ENCODE peak calls at places on chromosomes 7 and 10, in ten cellular contexts. O is neural crest cell; L is GM18507; Y is AG08395; V is stimulated activated CD8-positive, alpha-beta memory T cell treated with anti-CD3 and anti-CD28 coated beads, Interleukin-4, amount 100 ng/mL, for 24 hours; J is RWPE2; S is endodermal cell; R is astrocyte; X is T-helper 2 cell; G is HL-60. N is an unnamed sample.

GRCh38 chr7:105653441-105654005 is 72.2 kb upstream of the EFCAB10 start:
- DNase-seq in O (no peak), L (no peak), Y (no peak), V (no peak), J (no peak), S (no peak), R (no peak), X (no peak), G (no peak), N (no peak)

GRCh38 chr7:157876469-157877285 is 539.9 kb downstream of the DNAJB6 start:
- DNase-seq in O (no peak), L (no peak), Y (no peak), V (no peak), J (peak), S (no peak), R (no peak), X (no peak), G (no peak), N (no peak)

GRCh38 chr7:27198138-27198841 is 1.6 kb downstream of the HOXA13 start:
- DNase-seq in O (no peak), L (no peak), Y (no peak), V (no peak), J (no peak), S (peak), R (no peak), X (no peak), G (no peak), N (no peak)

GRCh38 chr10:73358331-73359279 is at the start of gene CFAP70:
- DNase-seq in O (peak), L (peak), Y (peak), V (peak), J (peak), S (peak), R (peak), X (peak), G (peak), N (peak)

GRCh38 chr7:55342216-55342871 is 22.8 kb upstream of the LANCL2 start:
- DNase-seq in O (no peak), L (no peak), Y (no peak), V (no peak), J (no peak), S (no peak), R (no peak), X (no peak), G (no peak), N (no peak)

GRCh38 chr10:80158126-80158525 is 25.6 kb downstream of the PLAC9 start:
- DNase-seq in O (no peak), L (no peak), Y (no peak), V (no peak), J (no peak), S (no peak), R (no peak), X (no peak), G (no peak), N (no peak)

GRCh38 chr10:124612611-124613498 is 131.3 kb downstream of the FAM53B start:
- DNase-seq in O (no peak), L (no peak), Y (peak), V (no peak), J (no peak), S (peak), R (peak), X (peak), G (peak), N (peak)

GRCh38 chr7:135670179-135670578 is 7.9 kb downstream of the STMP1 start:
- DNase-seq in O (no peak), L (no peak), Y (peak), V (no peak), J (no peak), S (no peak), R (peak), X (no peak), G (no peak), N (no peak)

GRCh38 chr10:86536294-86536861 is 14.8 kb upstream of the WAPL start:
- DNase-seq in O (no peak), L (no peak), Y (no peak), V (peak), J (no peak), S (peak), R (no peak), X (peak), G (no peak), N (no peak)

GRCh38 chr10:83214178-83214577 is 925.1 kb upstream of the GHITM start:
- DNase-seq in O (no peak), L (no peak), Y (no peak), V (no peak), J (no peak), S (no peak), R (peak), X (no peak), G (no peak), N (no peak)

GRCh38 chr10:7085147-7085912 is 325.5 kb downstream of the SFMBT2 start:
- DNase-seq in O (no peak), L (no peak), Y (no peak), V (no peak), J (no peak), S (no peak), R (peak), X (no peak), G (no peak), N (no peak)

GRCh38 chr10:43376046-43376635 is 4.7 kb downstream of the FXYD4 start:
- DNase-seq in O (no peak), L (no peak), Y (no peak), V (no peak), J (no peak), S (no peak), R (no peak), X (no peak), G (no peak), N (no peak)

GRCh38 chr7:134882481-134882880 is 103.0 kb downstream of the CALD1 start:
- DNase-seq in O (no peak), L (no peak), Y (no peak), V (no peak), J (no peak), S (no peak), R (no peak), X (no peak), G (no peak), N (no peak)

GRCh38 chr7:152615052-152615741 is 60.7 kb downstream of the XRCC2 start:
- DNase-seq in O (no peak), L (no peak), Y (peak), V (no peak), J (no peak), S (no peak), R (no peak), X (no peak), G (no peak), N (peak)

GRCh38 chr7:29340691-29341090 is 146.1 kb downstream of the CHN2 start:
- DNase-seq in O (no peak), L (no peak), Y (no peak), V (no peak), J (no peak), S (no peak), R (no peak), X (no peak), G (no peak), N (no peak)

GRCh38 chr7:129417073-129417472 is 17.2 kb upstream of the STRIP2 start:
- DNase-seq in O (peak), L (no peak), Y (no peak), V (no peak), J (no peak), S (no peak), R (no peak), X (no peak), G (no peak), N (no peak)

GRCh38 chr7:76191783-76192240 is 9.9 kb upstream of the SRRM3 start:
- DNase-seq in O (peak), L (no peak), Y (no peak), V (no peak), J (no peak), S (peak), R (peak), X (peak), G (peak), N (peak)

GRCh38 chr7:67359900-67360299 is 363.3 kb downstream of the TYW1 start:
- DNase-seq in O (no peak), L (no peak), Y (no peak), V (no peak), J (no peak), S (peak), R (no peak), X (no peak), G (no peak), N (no peak)

GRCh38 chr7:4612939-4613841 is 68.9 kb upstream of the FOXK1 start:
- DNase-seq in O (no peak), L (no peak), Y (peak), V (no peak), J (no peak), S (peak), R (peak), X (no peak), G (peak), N (no peak)

GRCh38 chr10:32963102-32963501 is 5.1 kb upstream of the ITGB1 start:
- DNase-seq in O (no peak), L (no peak), Y (peak), V (no peak), J (no peak), S (no peak), R (peak), X (no peak), G (no peak), N (no peak)

GRCh38 chr10:29946953-29947700 is 112.3 kb downstream of the JCAD start:
- DNase-seq in O (no peak), L (no peak), Y (peak), V (no peak), J (peak), S (peak), R (peak), X (no peak), G (no peak), N (no peak)

GRCh38 chr7:20545016-20545415 is 70.5 kb upstream of the ABCB5 start:
- DNase-seq in O (no peak), L (no peak), Y (no peak), V (no peak), J (no peak), S (no peak), R (no peak), X (no peak), G (no peak), N (no peak)

GRCh38 chr10:7525314-7526016 is 114.6 kb upstream of the SFMBT2 start:
- DNase-seq in O (peak), L (peak), Y (peak), V (peak), J (no peak), S (peak), R (peak), X (peak), G (peak), N (peak)

GRCh38 chr7:126702242-126703016 is 550.3 kb downstream of the GRM8 start:
- DNase-seq in O (no peak), L (no peak), Y (peak), V (no peak), J (no peak), S (no peak), R (peak), X (no peak), G (no peak), N (no peak)

GRCh38 chr7:151420144-151420543 is 10.3 kb upstream of the WDR86 start:
- DNase-seq in O (no peak), L (no peak), Y (no peak), V (no peak), J (no peak), S (no peak), R (peak), X (no peak), G (no peak), N (no peak)

GRCh38 chr10:6321880-6322279 is 119.1 kb downstream of the PFKFB3 start:
- DNase-seq in O (no peak), L (no peak), Y (peak), V (no peak), J (no peak), S (no peak), R (peak), X (no peak), G (no peak), N (no peak)

GRCh38 chr10:42781893-42782445 is 626 bp upstream of the BMS1 start:
- DNase-seq in O (no peak), L (no peak), Y (no peak), V (no peak), J (no peak), S (no peak), R (no peak), X (peak), G (no peak), N (no peak)

GRCh38 chr10:132671171-132672154 is 114.5 kb downstream of the NKX6-2 start:
- DNase-seq in O (no peak), L (no peak), Y (no peak), V (no peak), J (peak), S (peak), R (no peak), X (no peak), G (no peak), N (no peak)

GRCh38 chr10:30176182-30176581 is 116.8 kb upstream of the JCAD start:
- DNase-seq in O (no peak), L (no peak), Y (peak), V (no peak), J (no peak), S (no peak), R (peak), X (no peak), G (no peak), N (no peak)

GRCh38 chr7:12979181-12979580 is 291.7 kb downstream of the ARL4A start:
- DNase-seq in O (no peak), L (no peak), Y (no peak), V (no peak), J (no peak), S (no peak), R (no peak), X (no peak), G (no peak), N (no peak)

GRCh38 chr7:66800591-66800990 is 60.1 kb downstream of the RABGEF1 start:
- DNase-seq in O (no peak), L (no peak), Y (no peak), V (no peak), J (no peak), S (no peak), R (no peak), X (no peak), G (no peak), N (no peak)

GRCh38 chr7:66696774-66697191 is 43.8 kb upstream of the RABGEF1 start:
- DNase-seq in O (no peak), L (no peak), Y (peak), V (no peak), J (no peak), S (no peak), R (no peak), X (no peak), G (no peak), N (peak)

GRCh38 chr10:71717756-71718065 is 1.9 kb downstream of the C10orf105 start:
- DNase-seq in O (no peak), L (no peak), Y (no peak), V (no peak), J (no peak), S (no peak), R (no peak), X (no peak), G (no peak), N (no peak)

GRCh38 chr10:17289763-17290162 is 61.7 kb downstream of the VIM start:
- DNase-seq in O (no peak), L (no peak), Y (no peak), V (no peak), J (no peak), S (no peak), R (no peak), X (no peak), G (no peak), N (no peak)